ENCODE peak calls at places on chromosomes 1 and 21, in nine cellular contexts. N is NCI-H446; Q is AML-193; L is D341Med; H is globus pallidus; P is iris pigment epithelial cell; K is activated CD8-positive, alpha-beta T cell treated with anti-CD3 and anti-CD28 coated beads for 36 hours; T is kidney; I is CD8-positive, alpha-beta T cell. Z is an unnamed sample.
A peak's percentile ranks its signal among the peaks of the same experiment; 100 is the strongest.

GRCh38 chr1:171988243-171988642 is 146.9 kb downstream of the DNM3 start:
- DNase-seq in T (no peak), L (no peak), K (no peak), Q (no peak), I (no peak), N (no peak), H (no peak), P (no peak), Z (no peak)

GRCh38 chr1:229124471-229125198 is 146.3 kb upstream of the RAB4A start:
- DNase-seq in K (no peak), L (no peak), H (peak; percentile 51), T (no peak), I (no peak), Q (no peak), P (no peak), N (no peak), Z (no peak)

GRCh38 chr1:8462298-8462946 is 144.5 kb downstream of the SLC45A1 start:
- DNase-seq in N (no peak), H (no peak), Q (no peak), L (no peak), I (no peak), P (no peak), K (no peak), T (peak; percentile 84), Z (no peak)

GRCh38 chr21:17495680-17496079 is 17.2 kb upstream of the CXADR start:
- DNase-seq in P (peak; percentile 30), Q (no peak), K (no peak), T (no peak), L (no peak), N (peak; percentile 88), I (no peak), H (no peak), Z (no peak)

GRCh38 chr1:29330089-29330488 is 93.8 kb downstream of the PTPRU start:
- DNase-seq in K (no peak), I (no peak), N (no peak), H (no peak), L (no peak), T (no peak), Q (no peak), P (no peak), Z (no peak)

GRCh38 chr1:244460195-244460594 is 878 bp upstream of the CATSPERE start:
- DNase-seq in Q (no peak), L (no peak), T (no peak), N (no peak), K (peak; percentile 71), P (no peak), H (no peak), I (no peak), Z (peak; percentile 69)

GRCh38 chr1:246795906-246796694 is 71.9 kb downstream of the SCCPDH start:
- DNase-seq in H (no peak), T (peak; percentile 26), N (no peak), P (no peak), I (no peak), Q (no peak), K (no peak), L (no peak), Z (no peak)

GRCh38 chr1:214833357-214833756 is 230.4 kb downstream of the CENPF start:
- DNase-seq in H (no peak), T (no peak), I (no peak), N (no peak), Q (no peak), L (no peak), P (peak; percentile 88), K (no peak), Z (no peak)

GRCh38 chr1:76190749-76191424 is 116.3 kb downstream of the ST6GALNAC3 start:
- DNase-seq in H (no peak), N (no peak), I (no peak), P (no peak), L (no peak), K (no peak), T (no peak), Q (no peak), Z (no peak)

Z was measured in CD4-positive, CD25-positive, alpha-beta regulatory T cell.